ENCODE peak calls at places on chromosomes 4 and X, in four cellular contexts. One of them, this sample, is unnamed.

GRCh38 chr4:100722866-100723459 is 205.1 kb upstream of the EMCN start:
- DNase-seq in H9: no peak
- DNase-seq in IMR-90: no peak
- DNase-seq in H1: no peak
- DNase-seq in this sample: no peak

GRCh38 chr4:97104006-97104405 is 1039.3 kb downstream of the STPG2 start:
- DNase-seq in IMR-90: no peak
- DNase-seq in H9: no peak
- DNase-seq in H1: no peak
- DNase-seq in this sample: no peak

GRCh38 chrX:2766921-2767320 is 15.1 kb downstream of the XG start:
- DNase-seq in IMR-90: peak; percentile 8
- DNase-seq in H1: no peak
- DNase-seq in H9: no peak
- DNase-seq in this sample: no peak

GRCh38 chr4:172515266-172515879 is 653.2 kb upstream of the GALNT7 start:
- DNase-seq in H1: no peak
- DNase-seq in H9: peak; percentile 51
- DNase-seq in IMR-90: peak; percentile 41
- DNase-seq in this sample: peak; percentile 54

GRCh38 chr4:125444166-125444565 is 129.4 kb downstream of the FAT4 start:
- DNase-seq in H9: no peak
- DNase-seq in H1: no peak
- DNase-seq in IMR-90: no peak
- DNase-seq in this sample: no peak

GRCh38 chrX:19257001-19257400 is 86.7 kb upstream of the PDHA1 start:
- DNase-seq in H9: no peak
- DNase-seq in IMR-90: no peak
- DNase-seq in H1: no peak
- DNase-seq in this sample: no peak

GRCh38 chrX:37423864-37424569 is 74.9 kb downstream of the PRRG1 start:
- DNase-seq in H1: no peak
- DNase-seq in IMR-90: peak; percentile 29
- DNase-seq in H9: no peak
- DNase-seq in this sample: peak; percentile 16

GRCh38 chr4:101954975-101955678 is 164.6 kb downstream of the BANK1 start:
- DNase-seq in H9: no peak
- DNase-seq in IMR-90: no peak
- DNase-seq in H1: no peak
- DNase-seq in this sample: no peak

GRCh38 chr4:179465131-179465797 is 2023.0 kb upstream of the AGA start:
- DNase-seq in H9: peak; percentile 52
- DNase-seq in IMR-90: peak; percentile 34
- DNase-seq in H1: no peak
- DNase-seq in this sample: peak; percentile 83

GRCh38 chr4:5460106-5460801 is 248.1 kb downstream of the EVC2 start:
- DNase-seq in H1: peak; percentile 74
- DNase-seq in H9: peak; percentile 67
- DNase-seq in IMR-90: peak; percentile 37
- DNase-seq in this sample: peak; percentile 55

GRCh38 chr4:136241221-136241986 is 1290.9 kb downstream of the PCDH18 start:
- DNase-seq in H1: no peak
- DNase-seq in H9: no peak
- DNase-seq in IMR-90: no peak
- DNase-seq in this sample: no peak

GRCh38 chrX:77493677-77494553 is 46.7 kb downstream of the FGF16 start:
- DNase-seq in H1: peak; percentile 47
- DNase-seq in H9: peak; percentile 85
- DNase-seq in IMR-90: peak; percentile 88
- DNase-seq in this sample: peak; percentile 94

GRCh38 chrX:3599787-3600465 is 113.5 kb downstream of the PRKX start:
- DNase-seq in IMR-90: no peak
- DNase-seq in H1: no peak
- DNase-seq in H9: no peak
- DNase-seq in this sample: no peak

GRCh38 chrX:69317721-69318120 is 152.5 kb upstream of the PJA1 start:
- DNase-seq in H1: no peak
- DNase-seq in H9: no peak
- DNase-seq in IMR-90: no peak
- DNase-seq in this sample: no peak

GRCh38 chr4:184807797-184808718 is 17.7 kb downstream of the ACSL1 start:
- DNase-seq in H1: peak; percentile 65
- DNase-seq in IMR-90: peak; percentile 91
- DNase-seq in H9: peak; percentile 84
- DNase-seq in this sample: peak; percentile 46

GRCh38 chr4:16588651-16589050 is 309.8 kb downstream of the LDB2 start:
- DNase-seq in H1: no peak
- DNase-seq in H9: no peak
- DNase-seq in IMR-90: no peak
- DNase-seq in this sample: no peak

GRCh38 chr4:58313444-58313843 is 1203.3 kb upstream of the IGFBP7 start:
- DNase-seq in H9: no peak
- DNase-seq in IMR-90: no peak
- DNase-seq in H1: no peak
- DNase-seq in this sample: no peak

GRCh38 chrX:130385520-130385919 is at the start of gene GPR119:
- DNase-seq in H9: no peak
- DNase-seq in H1: no peak
- DNase-seq in IMR-90: no peak
- DNase-seq in this sample: no peak

GRCh38 chr4:9765091-9765490 is 16.3 kb upstream of the DRD5 start:
- DNase-seq in H1: peak; percentile 75
- DNase-seq in H9: peak; percentile 64
- DNase-seq in IMR-90: peak; percentile 4
- DNase-seq in this sample: peak; percentile 49
- H3K56ac ChIP-seq in H1: no peak overlapping the region
- H3K56ac ChIP-seq in H9: no peak overlapping the region
- H3K56ac ChIP-seq in IMR-90: no peak overlapping the region
- H3K56ac ChIP-seq in this sample: no peak overlapping the region

DNA sequence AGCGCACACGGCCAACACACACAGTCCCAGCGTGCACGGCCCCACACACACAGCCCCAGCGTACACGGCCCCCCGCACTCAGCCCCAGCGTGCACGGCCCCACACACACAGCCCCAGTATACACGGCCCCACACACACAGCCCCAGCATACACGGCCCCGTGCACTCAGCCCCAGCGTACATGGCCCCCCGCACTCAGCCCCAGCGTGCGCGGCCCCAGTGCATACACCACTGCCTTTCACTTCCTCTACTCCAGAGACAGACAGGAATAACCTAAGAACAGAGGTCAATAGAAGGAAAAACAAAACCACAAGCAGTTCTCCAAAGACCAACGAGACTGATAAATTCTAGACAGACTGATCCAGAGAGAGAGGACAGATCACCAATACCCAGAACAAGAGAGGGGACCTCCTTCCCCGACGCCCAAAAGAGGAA is 17.1 kb downstream of the GAK start:
- DNase-seq in H1: no peak
- DNase-seq in H9: no peak
- DNase-seq in IMR-90: no peak
- DNase-seq in this sample: no peak
- H3K18ac ChIP-seq in H1: no peak overlapping the region
- H3K18ac ChIP-seq in H9: no peak overlapping the region
- H3K18ac ChIP-seq in IMR-90: no peak overlapping the region
- H3K18ac ChIP-seq in this sample: no peak overlapping the region

DNA sequence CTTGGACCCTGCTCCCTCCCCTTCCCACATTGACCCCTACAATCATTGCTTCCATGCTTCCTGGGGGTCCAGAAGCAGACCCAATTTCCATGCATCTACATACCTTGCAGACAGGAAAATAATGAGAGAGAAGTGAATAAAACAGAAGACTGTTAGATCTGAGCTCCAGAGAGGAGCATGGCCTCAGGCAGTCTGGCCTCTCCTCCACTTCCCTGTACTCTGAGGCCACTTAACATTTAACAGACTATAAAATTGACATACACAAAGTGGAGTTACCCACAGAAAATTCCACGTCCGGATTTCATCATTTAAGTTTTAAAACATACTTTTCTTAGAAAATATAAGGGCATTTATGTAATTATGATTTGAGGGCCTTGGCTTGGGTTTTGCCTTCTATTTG is 2.1 kb upstream of the PRSS12 start:
- DNase-seq in H1: no peak
- DNase-seq in IMR-90: no peak
- DNase-seq in H9: no peak
- DNase-seq in this sample: no peak
- H2BK120ac ChIP-seq in H1: no peak overlapping the region
- H2BK120ac ChIP-seq in IMR-90: no peak overlapping the region
- H2BK120ac ChIP-seq in H9: no peak overlapping the region
- H2BK120ac ChIP-seq in this sample: no peak overlapping the region

DNA sequence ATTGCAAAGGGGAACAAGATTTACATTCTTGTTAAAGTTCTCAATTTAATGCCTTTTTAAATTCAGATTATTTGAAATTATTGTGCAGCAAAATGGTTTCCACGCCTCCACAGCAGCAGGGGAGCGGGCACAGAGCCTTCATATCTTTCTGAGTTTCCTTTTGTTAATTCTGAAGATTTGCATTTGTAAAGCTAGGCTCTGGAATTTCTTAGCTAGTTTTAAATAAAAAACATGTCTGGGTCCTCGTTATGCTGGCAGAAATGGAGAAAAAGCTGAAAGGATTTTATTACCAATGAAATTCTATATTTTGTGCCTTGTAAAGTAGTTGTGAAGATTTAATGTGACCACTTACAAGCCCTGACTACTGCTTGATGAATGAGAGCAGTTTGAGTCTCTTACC is 40.8 kb upstream of the MAGED1 start:
- DNase-seq in IMR-90: no peak
- DNase-seq in H9: no peak
- DNase-seq in H1: no peak
- DNase-seq in this sample: peak; percentile 28
- H3K56ac ChIP-seq in IMR-90: no peak overlapping the region
- H3K56ac ChIP-seq in H9: no peak overlapping the region
- H3K56ac ChIP-seq in H1: no peak overlapping the region
- H3K56ac ChIP-seq in this sample: no peak overlapping the region

DNA sequence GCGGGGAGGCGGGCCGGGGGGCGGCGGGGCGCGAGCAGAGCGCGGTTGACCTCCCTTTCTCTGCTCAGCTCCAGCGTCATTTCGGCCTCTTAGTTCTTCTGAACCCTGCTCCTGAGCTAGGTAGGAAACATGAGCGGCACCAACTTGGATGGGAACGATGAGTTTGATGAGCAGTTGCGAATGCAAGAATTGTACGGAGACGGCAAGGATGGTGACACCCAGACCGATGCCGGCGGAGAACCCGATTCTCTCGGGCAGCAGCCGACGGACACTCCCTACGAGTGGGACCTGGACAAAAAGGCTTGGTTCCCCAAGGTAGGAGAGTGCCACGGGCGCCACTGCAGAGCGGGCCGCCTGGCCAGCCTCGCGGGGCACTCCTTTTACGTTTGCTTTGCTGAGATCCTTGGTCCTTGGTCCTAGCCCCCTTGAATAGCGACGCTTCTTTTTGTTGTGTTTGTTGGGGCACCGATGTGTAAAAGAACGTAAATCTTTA is at the start of gene HTATSF1:
- DNase-seq in H9: no peak
- DNase-seq in H1: peak; percentile 48
- DNase-seq in IMR-90: no peak
- DNase-seq in this sample: no peak
- H3K18ac ChIP-seq in H9: peak within 1 kb of the TSS; percentile 79
- H3K18ac ChIP-seq in H1: peak within 1 kb of the TSS; percentile 38
- H3K18ac ChIP-seq in IMR-90: peak within 1 kb of the TSS; percentile 47
- H3K18ac ChIP-seq in this sample: peak within 1 kb of the TSS; percentile 96

GRCh38 chr4:8170341-8170740 is 11.7 kb upstream of the ABLIM2 start:
- DNase-seq in IMR-90: no peak
- DNase-seq in H1: no peak
- DNase-seq in H9: no peak
- DNase-seq in this sample: no peak
- H2BK120ac ChIP-seq in IMR-90: no peak overlapping the region
- H2BK120ac ChIP-seq in H1: no peak overlapping the region
- H2BK120ac ChIP-seq in H9: no peak overlapping the region
- H2BK120ac ChIP-seq in this sample: no peak overlapping the region

DNA sequence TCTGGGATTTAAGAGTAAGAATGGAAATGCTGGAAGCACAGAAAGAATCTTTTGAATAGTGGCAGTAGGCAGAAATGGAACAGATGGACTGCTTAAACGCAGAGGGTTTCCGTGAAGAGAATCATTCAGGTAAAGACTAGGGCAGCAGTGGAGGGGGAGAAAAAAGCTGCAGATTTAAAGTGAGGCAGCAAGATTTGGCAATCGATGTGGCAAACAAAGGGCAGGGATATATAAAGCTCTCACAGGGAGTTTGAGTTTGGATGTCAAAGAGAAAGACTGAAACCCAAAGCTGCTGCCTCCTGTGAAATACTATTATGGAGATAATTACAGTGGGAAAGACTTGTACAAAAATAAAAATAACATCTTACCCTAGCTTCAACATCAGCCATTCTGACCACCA is 384.0 kb downstream of the CENPC start:
- DNase-seq in IMR-90: no peak
- DNase-seq in H1: no peak
- DNase-seq in H9: no peak
- DNase-seq in this sample: no peak
- H3K56ac ChIP-seq in IMR-90: no peak overlapping the region
- H3K56ac ChIP-seq in H1: no peak overlapping the region
- H3K56ac ChIP-seq in H9: no peak overlapping the region
- H3K56ac ChIP-seq in this sample: no peak overlapping the region

DNA sequence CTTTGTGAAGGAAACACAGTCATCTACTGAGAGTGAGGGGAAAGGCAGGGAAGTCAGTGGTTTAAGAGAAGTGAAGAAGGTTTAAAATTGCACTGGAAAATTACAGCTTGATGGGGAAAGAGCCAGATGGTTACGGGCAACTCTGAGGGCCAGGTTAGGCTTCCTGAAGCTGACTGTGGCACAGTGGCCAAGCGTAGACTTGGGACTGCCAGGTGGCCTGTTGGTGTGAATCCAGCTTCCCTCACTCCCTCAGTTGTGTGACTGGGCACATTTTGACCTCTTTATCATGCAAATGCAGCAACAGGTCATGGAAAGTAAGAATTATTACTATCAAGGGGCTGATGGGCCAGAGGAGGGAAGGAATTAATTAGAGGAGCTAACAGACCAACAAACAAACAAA is 390.1 kb downstream of the UNC5C start:
- DNase-seq in H1: no peak
- DNase-seq in IMR-90: no peak
- DNase-seq in H9: no peak
- DNase-seq in this sample: no peak
- H3K18ac ChIP-seq in H1: no peak overlapping the region
- H3K18ac ChIP-seq in IMR-90: no peak overlapping the region
- H3K18ac ChIP-seq in H9: no peak overlapping the region
- H3K18ac ChIP-seq in this sample: no peak overlapping the region

GRCh38 chr4:168835880-168836454 is 174.1 kb downstream of the CBR4 start:
- DNase-seq in H1: no peak
- DNase-seq in H9: no peak
- DNase-seq in IMR-90: no peak
- DNase-seq in this sample: no peak

GRCh38 chr4:168831919-168832745 is 177.9 kb downstream of the CBR4 start:
- DNase-seq in IMR-90: peak; percentile 78
- DNase-seq in H1: peak; percentile 84
- DNase-seq in H9: peak; percentile 83
- DNase-seq in this sample: peak; percentile 96

GRCh38 chr4:168831585-168831918 is 178.5 kb downstream of the CBR4 start:
- DNase-seq in H9: no peak
- DNase-seq in H1: no peak
- DNase-seq in IMR-90: no peak
- DNase-seq in this sample: no peak

GRCh38 chr4:168830777-168831512 is 179.1 kb downstream of the CBR4 start:
- DNase-seq in H1: no peak
- DNase-seq in IMR-90: no peak
- DNase-seq in H9: no peak
- DNase-seq in this sample: no peak

GRCh38 chr4:168832746-168833575 is 177.1 kb downstream of the CBR4 start:
- DNase-seq in IMR-90: no peak
- DNase-seq in H1: peak; percentile 80
- DNase-seq in H9: peak; percentile 71
- DNase-seq in this sample: peak; percentile 71
- H2BK120ac ChIP-seq in IMR-90: peak overlapping the region; percentile 70
- H2BK120ac ChIP-seq in H1: no peak overlapping the region
- H2BK120ac ChIP-seq in H9: no peak overlapping the region
- H2BK120ac ChIP-seq in this sample: peak overlapping the region; percentile 31

This sample was measured in mesendoderm.